ENCODE peak calls at places on chromosomes 13 and 19, in nine cellular contexts. X is HCT116, S is NB4, N is GM12878, J is HepG2, R is SK-N-SH, C is K562, K is endothelial cell of umbilical vein, B is H1. L is an unnamed sample.

GRCh38 chr13:66501187-66501586 is 728.9 kb downstream of the PCDH9 start:
- DNase-seq in N (no peak), R (no peak), J (no peak), C (no peak), K (no peak), S (no peak), X (no peak), B (no peak), L (peak; percentile 7)

GRCh38 chr19:33639034-33639681 is 17.4 kb downstream of the CHST8 start:
- DNase-seq in J (no peak), S (no peak), N (no peak), B (no peak), K (no peak), X (no peak), R (no peak), C (no peak), L (no peak)

GRCh38 chr13:18212873-18213272 is 968.8 kb downstream of the TUBA3C start:
- DNase-seq in C (no peak), N (no peak), S (no peak), X (no peak), R (no peak), B (no peak), J (peak; percentile 5), K (peak; percentile 47), L (no peak)

GRCh38 chr13:112905990-112906641 is 62.9 kb upstream of the MCF2L start:
- DNase-seq in R (no peak), J (peak; percentile 66), B (peak; percentile 59), K (no peak), S (no peak), X (no peak), C (no peak), N (no peak), L (no peak)

GRCh38 chr13:75841905-75842304 is 205.8 kb downstream of the LMO7 start:
- DNase-seq in B (no peak), S (no peak), N (no peak), C (no peak), X (no peak), J (no peak), R (no peak), K (no peak), L (no peak)

GRCh38 chr19:5246554-5247155 is 94.0 kb downstream of the PTPRS start:
- DNase-seq in B (no peak), R (no peak), K (no peak), S (no peak), N (no peak), J (no peak), C (no peak), X (no peak), L (no peak)

GRCh38 chr13:53781941-53782340 is 753.3 kb downstream of the OLFM4 start:
- DNase-seq in R (no peak), B (no peak), X (no peak), J (no peak), S (peak; percentile 7), K (no peak), N (no peak), C (no peak), L (no peak)

GRCh38 chr13:94305463-94305862 is 174.0 kb downstream of the DCT start:
- DNase-seq in N (no peak), R (no peak), K (peak; percentile 67), J (no peak), C (no peak), X (no peak), S (no peak), B (no peak), L (no peak)

GRCh38 chr19:34230833-34231232 is 23.5 kb upstream of the GARRE1 start:
- DNase-seq in K (no peak), B (no peak), R (no peak), N (no peak), C (no peak), X (no peak), S (no peak), J (no peak), L (no peak)

GRCh38 chr19:10899171-10899653 is 27.9 kb downstream of the CARM1 start:
- DNase-seq in N (no peak), X (no peak), J (no peak), C (no peak), K (no peak), B (no peak), R (peak; percentile 83), S (no peak), L (no peak)

GRCh38 chr13:60427285-60427684 is 30.3 kb downstream of the TDRD3 start:
- DNase-seq in K (no peak), B (no peak), X (no peak), J (no peak), C (no peak), S (no peak), N (peak; percentile 46), R (no peak), L (no peak)

GRCh38 chr19:3270908-3271307 is 46.4 kb downstream of the CELF5 start:
- DNase-seq in B (no peak), K (no peak), C (peak; percentile 62), R (peak; percentile 89), J (peak; percentile 43), S (peak; percentile 54), X (peak; percentile 26), N (no peak), L (peak; percentile 73)

GRCh38 chr13:41563501-41564001 is 106.2 kb downstream of the RGCC start:
- DNase-seq in N (no peak), R (no peak), C (no peak), S (no peak), X (no peak), B (no peak), K (peak; percentile 82), J (peak; percentile 57), L (peak; percentile 13)

GRCh38 chr19:19475845-19476828 is 39.2 kb downstream of the TSSK6 start:
- DNase-seq in N (no peak), J (peak; percentile 16), B (no peak), X (no peak), S (no peak), R (no peak), C (peak; percentile 34), K (no peak), L (peak; percentile 21)

GRCh38 chr19:53521373-53522202 is 16.4 kb upstream of the ZNF331 start:
- DNase-seq in K (no peak), N (no peak), R (peak; percentile 19), B (no peak), S (no peak), C (no peak), J (no peak), X (no peak), L (no peak)

GRCh38 chr19:3459322-3459881 is 20.9 kb downstream of the SMIM24 start:
- DNase-seq in K (peak; percentile 96), N (no peak), R (peak; percentile 95), S (no peak), B (no peak), C (peak; percentile 47), J (no peak), X (no peak), L (peak; percentile 78)

GRCh38 chr19:13103961-13104847 is 1.5 kb upstream of the LYL1 start:
- DNase-seq in N (no peak), X (no peak), R (peak; percentile 81), C (peak; percentile 67), J (no peak), S (peak; percentile 82), K (peak; percentile 94), B (no peak), L (no peak)

GRCh38 chr19:19214892-19215291 is 3.1 kb downstream of the NCAN start:
- DNase-seq in N (no peak), S (peak; percentile 59), X (no peak), C (peak; percentile 80), J (peak; percentile 30), B (no peak), R (no peak), K (peak; percentile 50), L (no peak)

GRCh38 chr19:42242071-42242511 is 311 bp downstream of the GSK3A start:
- DNase-seq in N (no peak), S (no peak), C (no peak), X (no peak), K (no peak), B (no peak), J (no peak), R (peak; percentile 59), L (no peak)

GRCh38 chr19:3881272-3882040 is 971 bp downstream of the ATCAY start:
- DNase-seq in C (no peak), J (no peak), B (no peak), K (no peak), X (no peak), S (peak; percentile 59), R (peak; percentile 81), N (no peak), L (no peak)

GRCh38 chr19:43984687-43985000 is 656 bp downstream of the ZNF155 start:
- DNase-seq in S (no peak), C (no peak), K (no peak), N (no peak), B (no peak), J (no peak), R (peak; percentile 41), X (no peak), L (no peak)
- H3K4me3 ChIP-seq in S (peak overlapping the region; percentile 80), C (peak overlapping the region; percentile 32), K (peak overlapping the region; percentile 68), N (peak overlapping the region; percentile 90), B (peak overlapping the region; percentile 82), J (peak overlapping the region; percentile 78), R (peak overlapping the region; percentile 69), X (peak overlapping the region; percentile 44), L (peak overlapping the region; percentile 67)

GRCh38 chr13:111475488-111475887 is 155.0 kb downstream of the TEX29 start:
- DNase-seq in B (no peak), X (no peak), R (no peak), C (no peak), K (no peak), N (no peak), J (no peak), S (no peak), L (no peak)
- TF ChIP-seq MAX in B (no peak), X (no peak), R (no peak), C (no peak), K (no peak), N (no peak), J (no peak), S (no peak), L (no peak)

DNA sequence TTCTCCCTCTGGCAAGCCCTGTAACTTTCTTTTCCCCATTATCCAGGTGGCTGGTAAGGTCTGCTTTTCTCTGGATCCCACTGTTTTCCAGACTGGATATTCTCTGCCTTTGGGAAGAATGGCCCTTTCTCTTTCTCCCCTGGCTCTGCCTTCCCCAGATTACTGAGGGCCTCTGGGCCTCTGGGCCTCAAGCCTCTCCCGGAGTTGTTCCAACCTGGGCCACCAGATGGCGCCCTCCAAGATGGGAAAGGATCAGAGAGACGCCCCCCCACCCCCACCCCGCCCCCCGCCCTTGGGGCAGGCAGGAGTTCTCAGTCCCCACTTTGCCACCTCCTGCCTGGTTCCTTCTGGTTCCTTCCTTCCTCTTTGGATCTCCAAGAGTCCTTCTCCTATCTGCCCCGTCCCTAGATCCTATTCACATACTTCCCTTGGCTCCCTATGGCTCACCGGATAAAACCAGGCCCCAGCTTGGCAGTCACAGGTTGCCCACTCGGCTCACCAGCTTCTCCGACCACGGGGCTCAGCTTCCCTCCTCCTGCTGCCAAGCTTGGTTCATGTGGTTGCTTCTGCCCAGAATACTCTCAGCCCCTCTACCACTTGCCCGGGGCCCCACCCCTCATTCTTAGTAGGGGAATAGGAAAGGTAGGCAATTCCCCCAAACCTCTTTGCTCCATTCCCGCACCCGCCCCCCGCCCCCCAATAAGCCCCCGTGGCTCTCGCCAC is 13.0 kb downstream of the EPS8L1 start:
- DNase-seq in S (peak; percentile 46), B (no peak), N (no peak), J (peak; percentile 59), X (no peak), K (peak; percentile 70), R (peak; percentile 92), C (peak; percentile 85), L (peak; percentile 71)
- H3K4me3 ChIP-seq in S (no peak overlapping the region), B (no peak overlapping the region), N (no peak overlapping the region), J (no peak overlapping the region), X (no peak overlapping the region), K (peak overlapping the region; percentile 55), R (no peak overlapping the region), C (no peak overlapping the region), L (no peak overlapping the region)

GRCh38 chr19:17041994-17042393 is 15.4 kb upstream of the CPAMD8 start:
- DNase-seq in R (no peak), C (no peak), K (peak; percentile 55), J (no peak), S (no peak), N (no peak), X (no peak), B (no peak), L (no peak)
- TF ChIP-seq MAX in R (no peak), C (no peak), K (no peak), J (no peak), S (no peak), N (no peak), X (no peak), B (no peak), L (no peak)

L was measured in A549.